ENCODE peak calls at places on chromosomes 12 and 14, in five cellular contexts. One of them, this sample, is unnamed.

GRCh38 chr12:104809706-104810385 is 148.2 kb downstream of the SLC41A2 start:
- DNase-seq in endothelial cell of umbilical vein: no peak
- DNase-seq in effector memory CD4-positive, alpha-beta T cell: no peak
- DNase-seq in epithelial cell of esophagus: no peak
- DNase-seq in choroid plexus epithelial cell: no peak
- DNase-seq in this sample: no peak

GRCh38 chr12:116065561-116065960 is 211.9 kb downstream of the MED13L start:
- DNase-seq in endothelial cell of umbilical vein: no peak
- DNase-seq in choroid plexus epithelial cell: peak; percentile 75
- DNase-seq in epithelial cell of esophagus: no peak
- DNase-seq in effector memory CD4-positive, alpha-beta T cell: no peak
- DNase-seq in this sample: no peak

GRCh38 chr14:29740491-29740890 is 187.2 kb downstream of the PRKD1 start:
- DNase-seq in endothelial cell of umbilical vein: no peak
- DNase-seq in effector memory CD4-positive, alpha-beta T cell: no peak
- DNase-seq in epithelial cell of esophagus: no peak
- DNase-seq in choroid plexus epithelial cell: no peak
- DNase-seq in this sample: no peak

GRCh38 chr12:109464642-109465351 is 12.3 kb downstream of the KCTD10 start:
- DNase-seq in endothelial cell of umbilical vein: peak; percentile 36
- DNase-seq in epithelial cell of esophagus: no peak
- DNase-seq in choroid plexus epithelial cell: no peak
- DNase-seq in effector memory CD4-positive, alpha-beta T cell: no peak
- DNase-seq in this sample: no peak

GRCh38 chr12:94042321-94042720 is 106.1 kb upstream of the PLXNC1 start:
- DNase-seq in choroid plexus epithelial cell: no peak
- DNase-seq in endothelial cell of umbilical vein: no peak
- DNase-seq in effector memory CD4-positive, alpha-beta T cell: no peak
- DNase-seq in epithelial cell of esophagus: no peak
- DNase-seq in this sample: no peak

GRCh38 chr12:114186241-114187002 is 219.5 kb downstream of the TBX5 start:
- DNase-seq in effector memory CD4-positive, alpha-beta T cell: no peak
- DNase-seq in endothelial cell of umbilical vein: no peak
- DNase-seq in epithelial cell of esophagus: no peak
- DNase-seq in choroid plexus epithelial cell: no peak
- DNase-seq in this sample: no peak

GRCh38 chr14:43184540-43184939 is 1322.5 kb downstream of the FSCB start:
- DNase-seq in epithelial cell of esophagus: no peak
- DNase-seq in choroid plexus epithelial cell: no peak
- DNase-seq in endothelial cell of umbilical vein: no peak
- DNase-seq in effector memory CD4-positive, alpha-beta T cell: no peak
- DNase-seq in this sample: no peak

GRCh38 chr14:35292051-35292769 is at the start of gene PSMA6:
- DNase-seq in choroid plexus epithelial cell: peak; percentile 99
- DNase-seq in effector memory CD4-positive, alpha-beta T cell: peak; percentile 98
- DNase-seq in epithelial cell of esophagus: peak; percentile 99
- DNase-seq in endothelial cell of umbilical vein: peak; percentile 100
- DNase-seq in this sample: peak; percentile 100

GRCh38 chr12:3436496-3437060 is 54.4 kb upstream of the PRMT8 start:
- DNase-seq in endothelial cell of umbilical vein: no peak
- DNase-seq in epithelial cell of esophagus: no peak
- DNase-seq in effector memory CD4-positive, alpha-beta T cell: no peak
- DNase-seq in choroid plexus epithelial cell: peak; percentile 11
- DNase-seq in this sample: peak; percentile 73

GRCh38 chr12:38921025-38921677 is 15.8 kb upstream of the CPNE8 start:
- DNase-seq in epithelial cell of esophagus: peak; percentile 90
- DNase-seq in effector memory CD4-positive, alpha-beta T cell: no peak
- DNase-seq in choroid plexus epithelial cell: peak; percentile 56
- DNase-seq in endothelial cell of umbilical vein: peak; percentile 68
- DNase-seq in this sample: no peak

This sample was measured in upper lobe of right lung.